ENCODE peak calls at places on chromosomes 11 and 22, in five cellular contexts. P is NCI-H1436, L is fibroblast of pulmonary artery, C is AG09309, Z is NCI-H748 treated with DMSO at 0.1 percent for 48 hours. G is an unnamed sample.

GRCh38 chr11:9700105-9700801 is 36.4 kb downstream of the SWAP70 start:
- DNase-seq in P (no peak), L (no peak), C (no peak), Z (no peak), G (no peak)

GRCh38 chr11:65169164-65169641 is 830 bp upstream of the SPDYC start:
- DNase-seq in P (no peak), L (peak; percentile 72), C (no peak), Z (no peak), G (no peak)

GRCh38 chr11:34242037-34242625 is 115.7 kb downstream of the ABTB2 start:
- DNase-seq in P (no peak), L (peak; percentile 51), C (no peak), Z (no peak), G (no peak)

GRCh38 chr11:93921695-93922468 is 71.5 kb upstream of the VSTM5 start:
- DNase-seq in P (peak; percentile 50), L (peak; percentile 79), C (no peak), Z (peak; percentile 62), G (peak; percentile 0)

GRCh38 chr22:39719559-39720450 is 149.3 kb downstream of the CACNA1I start:
- DNase-seq in P (no peak), L (no peak), C (no peak), Z (no peak), G (no peak)

GRCh38 chr11:27795955-27796861 is 96.0 kb upstream of the BDNF start:
- DNase-seq in P (peak; percentile 79), L (no peak), C (no peak), Z (peak; percentile 99), G (peak; percentile 32)

GRCh38 chr11:16603890-16604783 is 134.3 kb upstream of the C11orf58 start:
- DNase-seq in P (no peak), L (peak; percentile 21), C (no peak), Z (no peak), G (no peak)

GRCh38 chr22:39343259-39344045 is 6.3 kb upstream of the SYNGR1 start:
- DNase-seq in P (peak; percentile 37), L (peak; percentile 70), C (no peak), Z (peak; percentile 26), G (peak; percentile 29)

GRCh38 chr22:41922336-41922735 is 4.3 kb downstream of the TNFRSF13C start:
- DNase-seq in P (no peak), L (no peak), C (no peak), Z (no peak), G (no peak)

GRCh38 chr22:26172389-26172990 is 3.2 kb downstream of the SEZ6L start:
- DNase-seq in P (peak; percentile 67), L (peak; percentile 20), C (no peak), Z (peak; percentile 56), G (peak; percentile 28)

GRCh38 chr11:117058761-117059233 is 39.4 kb downstream of the SIK3 start:
- DNase-seq in P (no peak), L (peak; percentile 82), C (no peak), Z (no peak), G (peak; percentile 38)

GRCh38 chr11:128941573-128942271 is 949 bp downstream of the TP53AIP1 start:
- DNase-seq in P (no peak), L (no peak), C (no peak), Z (no peak), G (no peak)

GRCh38 chr11:6576471-6577373 is 26.7 kb downstream of the RRP8 start:
- DNase-seq in P (no peak), L (peak; percentile 77), C (peak; percentile 65), Z (no peak), G (peak; percentile 34)

GRCh38 chr22:50086526-50086925 is 1.3 kb upstream of the MLC1 start:
- DNase-seq in P (no peak), L (peak; percentile 72), C (peak; percentile 25), Z (no peak), G (no peak)

GRCh38 chr11:126585388-126586302 is 230.2 kb downstream of the ST3GAL4 start:
- DNase-seq in P (peak; percentile 60), L (peak; percentile 97), C (peak; percentile 75), Z (peak; percentile 85), G (peak; percentile 64)

GRCh38 chr11:112225753-112226061 is 521 bp upstream of the PTS start:
- DNase-seq in P (no peak), L (no peak), C (no peak), Z (no peak), G (no peak)

GRCh38 chr11:131867457-131868257 is 497.2 kb downstream of the NTM start:
- DNase-seq in P (peak; percentile 25), L (peak; percentile 92), C (peak; percentile 68), Z (peak; percentile 42), G (peak; percentile 48)

GRCh38 chr11:64356498-64357411 is 2.2 kb upstream of the RPS6KA4 start:
- DNase-seq in P (peak; percentile 48), L (peak; percentile 48), C (no peak), Z (peak; percentile 23), G (no peak)

GRCh38 chr11:119315139-119316016 is 1.6 kb downstream of the MCAM start:
- DNase-seq in P (no peak), L (no peak), C (no peak), Z (no peak), G (peak; percentile 31)

GRCh38 chr11:37141707-37142106 is 543.7 kb upstream of the RAG2 start:
- DNase-seq in P (no peak), L (no peak), C (no peak), Z (no peak), G (no peak)

GRCh38 chr11:109422755-109423113 is 744 bp downstream of the C11orf87 start:
- DNase-seq in P (no peak), L (peak; percentile 17), C (no peak), Z (no peak), G (no peak)

GRCh38 chr22:38228873-38229740 is 27.3 kb downstream of the MAFF start:
- DNase-seq in P (no peak), L (peak; percentile 87), C (peak; percentile 34), Z (no peak), G (no peak)

GRCh38 chr22:17307566-17307965 is 61.7 kb upstream of the CECR2 start:
- DNase-seq in P (no peak), L (no peak), C (no peak), Z (no peak), G (no peak)

GRCh38 chr11:35235944-35236666 is 97.1 kb downstream of the CD44 start:
- DNase-seq in P (no peak), L (no peak), C (no peak), Z (no peak), G (no peak)

GRCh38 chr22:30265851-30266444 is 703 bp downstream of the OSM start:
- DNase-seq in P (no peak), L (no peak), C (no peak), Z (no peak), G (no peak)

GRCh38 chr11:8826145-8826786 is 84.7 kb upstream of the AKIP1 start:
- DNase-seq in P (no peak), L (peak; percentile 74), C (no peak), Z (no peak), G (no peak)

GRCh38 chr11:118620529-118621070 is 13.2 kb downstream of the PHLDB1 start:
- DNase-seq in P (no peak), L (peak; percentile 48), C (no peak), Z (no peak), G (no peak)

GRCh38 chr11:59186130-59186594 is 14.2 kb downstream of the DTX4 start:
- DNase-seq in P (no peak), L (peak; percentile 23), C (no peak), Z (no peak), G (no peak)

GRCh38 chr11:117423046-117423575 is 95.5 kb downstream of the CEP164 start:
- DNase-seq in P (no peak), L (no peak), C (no peak), Z (no peak), G (no peak)

GRCh38 chr11:133082453-133082781 is 449.9 kb downstream of the OPCML start:
- DNase-seq in P (no peak), L (peak; percentile 6), C (no peak), Z (no peak), G (no peak)

GRCh38 chr11:93160156-93160555 is 37.6 kb downstream of the SLC36A4 start:
- DNase-seq in P (no peak), L (no peak), C (no peak), Z (no peak), G (no peak)

GRCh38 chr22:39215070-39215396 is 29.7 kb downstream of the PDGFB start:
- DNase-seq in P (no peak), L (no peak), C (no peak), Z (no peak), G (no peak)

GRCh38 chr11:134532176-134532920 is 120.3 kb upstream of the B3GAT1 start:
- DNase-seq in P (no peak), L (no peak), C (no peak), Z (no peak), G (no peak)

GRCh38 chr11:65274734-65275682 is 13.2 kb downstream of the POLA2 start:
- DNase-seq in P (peak; percentile 25), L (peak; percentile 99), C (peak; percentile 97), Z (no peak), G (peak; percentile 60)

G was measured in NCI-H2227 treated with DMSO at 0.1 percent for 48 hours.